ENCODE peak calls at places on chromosomes 1 and 21, in six cellular contexts. T is neuronal stem cell, W is IMR-90, E is H9, X is H1, B is mesendoderm. K is an unnamed sample.

GRCh38 chr1:240244968-240245628 is 153.4 kb downstream of the FMN2 start:
- DNase-seq in T (no peak), W (peak), E (no peak), X (no peak), B (no peak), K (peak)

GRCh38 chr1:109197163-109198042 is 16.3 kb upstream of the SARS1 start:
- DNase-seq in T (peak), W (peak), E (peak), X (peak), B (peak), K (peak)

GRCh38 chr1:245876586-245876985 is 630.5 kb downstream of the SMYD3 start:
- DNase-seq in T (no peak), W (peak), E (no peak), X (no peak), B (no peak), K (peak)

GRCh38 chr1:94384485-94385353 is 33.5 kb upstream of the ABCD3 start:
- DNase-seq in T (no peak), W (no peak), E (no peak), X (no peak), B (no peak), K (peak)

GRCh38 chr1:33117440-33118085 is 36.6 kb downstream of the AZIN2 start:
- DNase-seq in T (no peak), W (no peak), E (no peak), X (no peak), B (no peak), K (no peak)

GRCh38 chr1:222347627-222348026 is 200.3 kb downstream of the HHIPL2 start:
- DNase-seq in T (no peak), W (no peak), E (no peak), X (no peak), B (no peak), K (no peak)

GRCh38 chr1:233700338-233700737 is 86.4 kb downstream of the KCNK1 start:
- DNase-seq in T (no peak), W (no peak), E (no peak), X (no peak), B (no peak), K (no peak)

GRCh38 chr1:152110365-152110859 is 4.8 kb downstream of the TCHH start:
- DNase-seq in T (no peak), W (peak), E (peak), X (no peak), B (peak), K (no peak)

GRCh38 chr1:208165659-208166058 is 78.5 kb downstream of the PLXNA2 start:
- DNase-seq in T (no peak), W (peak), E (no peak), X (no peak), B (no peak), K (no peak)

GRCh38 chr1:5917591-5918274 is 74.5 kb downstream of the NPHP4 start:
- DNase-seq in T (no peak), W (no peak), E (no peak), X (no peak), B (peak), K (no peak)

GRCh38 chr1:221667504-221667903 is 74.4 kb downstream of the DUSP10 start:
- DNase-seq in T (no peak), W (peak), E (no peak), X (no peak), B (no peak), K (peak)

GRCh38 chr21:33023574-33024277 is 2.0 kb upstream of the OLIG2 start:
- DNase-seq in T (no peak), W (no peak), E (peak), X (no peak), B (no peak), K (no peak)

GRCh38 chr1:3105167-3105863 is 36.3 kb downstream of the PRDM16 start:
- DNase-seq in T (peak), W (no peak), E (peak), X (peak), B (peak), K (no peak)

GRCh38 chr1:57637155-57637554 is 213.3 kb upstream of the DAB1 start:
- DNase-seq in T (no peak), W (peak), E (no peak), X (no peak), B (peak), K (peak)

GRCh38 chr1:2201062-2201461 is 6.5 kb upstream of the FAAP20 start:
- DNase-seq in T (no peak), W (no peak), E (no peak), X (no peak), B (no peak), K (no peak)

GRCh38 chr1:37995773-37996379 is 6.1 kb upstream of the SF3A3 start:
- DNase-seq in T (peak), W (peak), E (peak), X (peak), B (peak), K (peak)

GRCh38 chr21:45326169-45326833 is 38.6 kb upstream of the POFUT2 start:
- DNase-seq in T (no peak), W (peak), E (no peak), X (no peak), B (no peak), K (peak)

GRCh38 chr1:242787968-242788367 is 263.5 kb upstream of the PLD5 start:
- DNase-seq in T (no peak), W (no peak), E (no peak), X (peak), B (peak), K (no peak)

GRCh38 chr1:73343947-73344346 is 854.0 kb downstream of the LRRIQ3 start:
- DNase-seq in T (no peak), W (no peak), E (no peak), X (no peak), B (no peak), K (no peak)

GRCh38 chr1:244353572-244354091 is 98.1 kb downstream of the ADSS2 start:
- DNase-seq in T (no peak), W (peak), E (peak), X (peak), B (peak), K (peak)

GRCh38 chr1:4702927-4703326 is 48.5 kb downstream of the AJAP1 start:
- DNase-seq in T (no peak), W (no peak), E (no peak), X (no peak), B (no peak), K (no peak)

GRCh38 chr1:9242338-9242969 is 7.9 kb downstream of the H6PD start:
- DNase-seq in T (no peak), W (no peak), E (no peak), X (no peak), B (no peak), K (no peak)

GRCh38 chr1:231020816-231021215 is 19.2 kb downstream of the FAM89A start:
- DNase-seq in T (no peak), W (peak), E (peak), X (no peak), B (peak), K (peak)

GRCh38 chr1:44660176-44660575 is 14.1 kb downstream of the TMEM53 start:
- DNase-seq in T (no peak), W (no peak), E (no peak), X (no peak), B (no peak), K (no peak)

GRCh38 chr1:216788671-216789070 is 65.4 kb upstream of the ESRRG start:
- DNase-seq in T (no peak), W (no peak), E (no peak), X (no peak), B (no peak), K (no peak)

GRCh38 chr1:2184531-2184930 is 10.0 kb downstream of the FAAP20 start:
- DNase-seq in T (no peak), W (no peak), E (no peak), X (no peak), B (no peak), K (no peak)

GRCh38 chr1:111904478-111905218 is 84.8 kb downstream of the KCND3 start:
- DNase-seq in T (peak), W (peak), E (peak), X (no peak), B (peak), K (no peak)

GRCh38 chr1:46180082-46180616 is 3.9 kb upstream of the P3R3URF start:
- DNase-seq in T (no peak), W (no peak), E (peak), X (peak), B (peak), K (no peak)

GRCh38 chr21:42844411-42845113 is 34.8 kb downstream of the WDR4 start:
- DNase-seq in T (no peak), W (no peak), E (peak), X (no peak), B (no peak), K (no peak)

GRCh38 chr1:109767596-109768334 is 4.0 kb upstream of the EPS8L3 start:
- DNase-seq in T (no peak), W (no peak), E (no peak), X (no peak), B (no peak), K (no peak)

GRCh38 chr21:17462276-17462981 is 50.4 kb upstream of the CXADR start:
- DNase-seq in T (no peak), W (peak), E (no peak), X (no peak), B (no peak), K (no peak)

GRCh38 chr1:214584805-214585766 is 17.9 kb upstream of the CENPF start:
- DNase-seq in T (no peak), W (peak), E (no peak), X (no peak), B (peak), K (peak)

GRCh38 chr1:30760596-30761311 is 3.2 kb upstream of the LAPTM5 start:
- DNase-seq in T (no peak), W (no peak), E (no peak), X (no peak), B (no peak), K (no peak)

GRCh38 chr1:241799414-241799813 is 48.6 kb upstream of the EXO1 start:
- DNase-seq in T (no peak), W (peak), E (no peak), X (no peak), B (no peak), K (peak)

GRCh38 chr21:45257673-45258341 is 29.9 kb downstream of the POFUT2 start:
- DNase-seq in T (no peak), W (no peak), E (peak), X (no peak), B (no peak), K (no peak)

GRCh38 chr1:39501666-39502065 is 10.2 kb downstream of the BMP8A start:
- DNase-seq in T (no peak), W (peak), E (no peak), X (no peak), B (no peak), K (no peak)

GRCh38 chr1:156062189-156062588 is 1.2 kb downstream of the RAB25 start:
- DNase-seq in T (no peak), W (peak), E (no peak), X (no peak), B (no peak), K (peak)

GRCh38 chr1:156063997-156064285 is 3.0 kb downstream of the RAB25 start:
- DNase-seq in T (no peak), W (peak), E (no peak), X (no peak), B (no peak), K (peak)

GRCh38 chr1:156065212-156065611 is 4.3 kb downstream of the RAB25 start:
- DNase-seq in T (no peak), W (no peak), E (no peak), X (no peak), B (no peak), K (no peak)

GRCh38 chr1:156065871-156066270 is 4.9 kb downstream of the RAB25 start:
- DNase-seq in T (no peak), W (no peak), E (no peak), X (no peak), B (no peak), K (no peak)

GRCh38 chr1:156064615-156065014 is 3.7 kb downstream of the RAB25 start:
- DNase-seq in T (no peak), W (no peak), E (no peak), X (no peak), B (no peak), K (no peak)
- H3K23ac ChIP-seq in T (no peak), W (no peak), E (no peak), X (no peak), B (no peak), K (no peak)

GRCh38 chr1:96863449-96863848 is 141.9 kb downstream of the PTBP2 start:
- DNase-seq in T (no peak), W (no peak), E (no peak), X (no peak), B (no peak), K (peak)
- H2BK15ac ChIP-seq in T (no peak), W (peak), E (no peak), X (no peak), B (no peak), K (no peak)

GRCh38 chr1:78155121-78155520 is 109.4 kb downstream of the GIPC2 start:
- DNase-seq in T (peak), W (no peak), E (peak), X (peak), B (peak), K (no peak)
- H3K23ac ChIP-seq in T (no peak), W (no peak), E (no peak), X (no peak), B (no peak), K (no peak)

GRCh38 chr1:7224644-7225043 is 439.4 kb downstream of the CAMTA1 start:
- DNase-seq in T (no peak), W (no peak), E (peak), X (peak), B (peak), K (peak)

GRCh38 chr1:7225711-7226505 is 440.7 kb downstream of the CAMTA1 start:
- DNase-seq in T (no peak), W (no peak), E (no peak), X (no peak), B (no peak), K (no peak)

GRCh38 chr1:7222616-7223015 is 437.4 kb downstream of the CAMTA1 start:
- DNase-seq in T (no peak), W (no peak), E (no peak), X (no peak), B (no peak), K (no peak)

GRCh38 chr1:7223334-7224080 is 438.3 kb downstream of the CAMTA1 start:
- DNase-seq in T (no peak), W (peak), E (no peak), X (no peak), B (no peak), K (peak)

GRCh38 chr1:7224081-7224534 is 438.9 kb downstream of the CAMTA1 start:
- DNase-seq in T (no peak), W (no peak), E (no peak), X (no peak), B (no peak), K (no peak)
- H2BK15ac ChIP-seq in T (no peak), W (peak), E (no peak), X (no peak), B (no peak), K (no peak)

DNA sequence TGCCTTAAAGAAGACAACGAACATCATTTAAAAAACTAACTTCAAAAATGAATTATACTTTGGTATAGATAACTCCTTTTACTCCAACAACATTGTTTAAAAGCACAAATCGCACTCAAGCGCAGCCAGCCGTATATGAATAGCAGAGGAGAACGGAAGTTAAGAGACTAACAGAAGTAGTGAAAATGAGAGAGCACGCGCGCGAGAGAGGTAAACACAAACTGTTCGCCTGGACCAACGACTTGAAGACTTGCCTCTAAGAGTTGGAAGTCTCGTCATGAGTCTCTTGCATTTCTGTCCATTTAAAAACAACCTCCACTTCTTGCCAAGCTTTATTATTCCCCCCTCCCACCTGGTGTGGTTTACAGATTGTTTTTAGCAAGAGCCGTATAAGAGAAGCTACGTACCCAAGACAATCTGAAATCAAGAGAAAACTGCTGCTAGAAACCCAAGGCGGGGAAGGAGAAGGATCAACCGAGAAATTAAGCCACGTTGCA is 479 bp downstream of the SELENOF start:
- DNase-seq in T (no peak), W (peak), E (no peak), X (no peak), B (no peak), K (peak)
- H3K23ac ChIP-seq in T (no peak), W (peak), E (peak), X (no peak), B (no peak), K (no peak)

GRCh38 chr1:63665824-63666223 is 72.6 kb downstream of the PGM1 start:
- DNase-seq in T (peak), W (no peak), E (no peak), X (no peak), B (peak), K (no peak)
- H2BK15ac ChIP-seq in T (no peak), W (no peak), E (no peak), X (no peak), B (no peak), K (no peak)

GRCh38 chr21:41582298-41582840 is 74.4 kb upstream of the TMPRSS2 start:
- DNase-seq in T (no peak), W (no peak), E (no peak), X (no peak), B (no peak), K (no peak)

GRCh38 chr21:41582866-41583265 is 74.9 kb upstream of the TMPRSS2 start:
- DNase-seq in T (no peak), W (no peak), E (no peak), X (no peak), B (no peak), K (no peak)

GRCh38 chr21:41583274-41583790 is 75.4 kb upstream of the TMPRSS2 start:
- DNase-seq in T (no peak), W (peak), E (no peak), X (no peak), B (no peak), K (no peak)

GRCh38 chr21:41585199-41585994 is 77.4 kb upstream of the TMPRSS2 start:
- DNase-seq in T (no peak), W (no peak), E (no peak), X (no peak), B (no peak), K (no peak)

DNA sequence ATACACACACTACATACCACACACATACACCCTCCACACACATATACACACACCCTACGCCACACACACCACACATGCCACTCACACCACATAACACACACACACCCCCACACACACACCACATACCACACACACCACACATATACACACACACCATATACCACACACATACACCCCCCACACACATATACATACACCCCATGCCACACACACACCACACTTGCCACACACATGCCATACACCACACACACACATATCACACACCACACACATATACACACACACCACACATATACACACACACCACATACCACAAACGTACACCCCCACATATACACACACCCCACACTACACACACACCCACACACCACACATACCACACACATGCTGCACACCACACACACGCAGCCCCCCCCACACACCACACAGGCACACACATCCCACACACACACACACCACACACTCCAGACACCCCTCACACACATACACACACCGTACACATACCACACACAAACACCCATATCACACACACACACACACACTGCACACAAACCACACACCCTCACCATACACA is 76.7 kb upstream of the TMPRSS2 start:
- DNase-seq in T (no peak), W (no peak), E (no peak), X (no peak), B (no peak), K (no peak)
- H3K23ac ChIP-seq in T (peak), W (no peak), E (no peak), X (no peak), B (no peak), K (no peak)

K was measured in mesenchymal stem cell.